ENCODE peak calls at places on chromosomes 1 and 21, in ten cellular contexts. J, E, X, I, P, M, T, O, C and V are unnamed samples. For H3K4me1, the result is how much of the 10 kb centered on the place peaks cover.

GRCh38 chr1:216600730-216601426 is 122.4 kb downstream of the ESRRG start:
- DNase-seq in T (peak), J (peak), I (peak), P (peak), M (peak), E (peak), O (peak), X (no peak), C (peak), V (no peak)

GRCh38 chr1:24501371-24502167 is 1.1 kb upstream of the RCAN3 start:
- DNase-seq in O (peak), T (peak), J (no peak), C (peak), X (peak), E (no peak), I (peak), P (no peak), M (no peak), V (no peak)

GRCh38 chr21:26388731-26389231 is 184.3 kb downstream of the CYYR1 start:
- DNase-seq in T (peak), C (no peak), E (no peak), P (no peak), M (no peak), I (no peak), O (no peak), X (no peak), J (peak), V (no peak)

GRCh38 chr1:214310777-214311690 is 30.1 kb downstream of the SMYD2 start:
- DNase-seq in C (no peak), E (no peak), J (no peak), X (no peak), I (no peak), M (no peak), O (no peak), P (no peak), T (no peak), V (no peak)

GRCh38 chr1:111660204-111661150 is 40.9 kb downstream of the RAP1A start:
- DNase-seq in C (no peak), T (no peak), X (no peak), M (no peak), J (peak), E (no peak), I (no peak), P (no peak), O (no peak), V (no peak)

GRCh38 chr1:14149431-14149830 is 449.1 kb upstream of the KAZN start:
- DNase-seq in X (no peak), M (no peak), I (peak), P (no peak), O (no peak), T (peak), J (no peak), C (no peak), E (no peak), V (no peak)

GRCh38 chr1:1083181-1084027 is 9.3 kb upstream of the RNF223 start:
- DNase-seq in M (peak), I (no peak), P (no peak), X (no peak), O (no peak), E (peak), J (no peak), C (no peak), T (no peak), V (no peak)

GRCh38 chr1:11790880-11791715 is 14.7 kb downstream of the MTHFR start:
- DNase-seq in T (peak), I (no peak), J (peak), P (peak), O (peak), E (peak), M (peak), X (no peak), C (peak), V (no peak)

GRCh38 chr21:15028186-15028585 is 36.6 kb downstream of the NRIP1 start:
- DNase-seq in E (no peak), I (no peak), P (no peak), M (no peak), O (no peak), T (no peak), C (no peak), J (no peak), X (no peak), V (no peak)

GRCh38 chr1:31714442-31715096 is 10.8 kb upstream of the COL16A1 start:
- DNase-seq in T (peak), O (peak), M (peak), I (peak), J (peak), P (peak), E (peak), X (no peak), C (peak), V (no peak)

GRCh38 chr1:235650341-235651169 is 971 bp upstream of the GNG4 start:
- DNase-seq in O (peak), I (peak), J (no peak), E (no peak), T (no peak), M (no peak), P (no peak), X (no peak), C (no peak), V (no peak)

GRCh38 chr1:235646463-235646862 is 3.1 kb downstream of the GNG4 start:
- DNase-seq in M (no peak), O (no peak), X (no peak), C (no peak), T (no peak), I (no peak), P (no peak), E (no peak), J (no peak), V (no peak)

GRCh38 chr1:235648954-235649721 is 446 bp downstream of the GNG4 start:
- DNase-seq in I (peak), C (peak), X (peak), O (peak), T (no peak), J (peak), E (peak), P (peak), M (peak), V (peak)

GRCh38 chr1:235649722-235650163 is at the start of gene GNG4:
- DNase-seq in X (peak), I (peak), E (no peak), J (no peak), O (no peak), T (no peak), C (peak), P (no peak), M (no peak), V (no peak)

GRCh38 chr1:235648407-235648907 is 1.1 kb downstream of the GNG4 start:
- DNase-seq in O (peak), J (no peak), E (no peak), P (no peak), I (peak), X (no peak), T (no peak), C (peak), M (no peak), V (no peak)
- H3K4me3 ChIP-seq in O (peak), J (no peak), E (no peak), P (peak), I (peak), X (no peak), T (peak), C (peak), M (peak), V (peak)

GRCh38 chr1:56065729-56066128 is 513.6 kb downstream of the PLPP3 start:
- DNase-seq in X (no peak), C (no peak), T (no peak), E (no peak), I (no peak), O (no peak), P (no peak), M (no peak), J (no peak), V (no peak)
- H3K4me1 ChIP-seq in X (under half), C (under half), T (under half), E (under half), I (under half), O (under half), P (under half), M (under half), J (under half), V (under half)

GRCh38 chr1:196650403-196650802 is 1.4 kb upstream of the CFH start:
- DNase-seq in O (no peak), T (no peak), P (no peak), M (no peak), C (no peak), J (no peak), X (no peak), E (no peak), I (peak), V (no peak)
- H3K4me3 ChIP-seq in O (no peak), T (no peak), P (no peak), M (no peak), C (no peak), J (no peak), X (no peak), E (no peak), I (no peak), V (no peak)

GRCh38 chr1:244657421-244657820 is 4.5 kb downstream of the DESI2 start:
- DNase-seq in C (no peak), O (no peak), J (no peak), I (no peak), M (no peak), T (no peak), E (no peak), P (no peak), X (no peak), V (no peak)

GRCh38 chr1:244652699-244653438 is at the start of gene DESI2:
- DNase-seq in E (peak), O (peak), M (peak), I (peak), C (peak), T (peak), X (peak), P (peak), J (peak), V (peak)

GRCh38 chr1:244654284-244655038 is 1.5 kb downstream of the DESI2 start:
- DNase-seq in M (no peak), O (no peak), E (no peak), C (no peak), J (peak), X (no peak), I (no peak), T (no peak), P (no peak), V (no peak)

GRCh38 chr1:244653439-244654283 is 735 bp downstream of the DESI2 start:
- DNase-seq in X (no peak), J (peak), P (no peak), C (no peak), E (peak), I (peak), M (no peak), T (peak), O (peak), V (no peak)

DNA sequence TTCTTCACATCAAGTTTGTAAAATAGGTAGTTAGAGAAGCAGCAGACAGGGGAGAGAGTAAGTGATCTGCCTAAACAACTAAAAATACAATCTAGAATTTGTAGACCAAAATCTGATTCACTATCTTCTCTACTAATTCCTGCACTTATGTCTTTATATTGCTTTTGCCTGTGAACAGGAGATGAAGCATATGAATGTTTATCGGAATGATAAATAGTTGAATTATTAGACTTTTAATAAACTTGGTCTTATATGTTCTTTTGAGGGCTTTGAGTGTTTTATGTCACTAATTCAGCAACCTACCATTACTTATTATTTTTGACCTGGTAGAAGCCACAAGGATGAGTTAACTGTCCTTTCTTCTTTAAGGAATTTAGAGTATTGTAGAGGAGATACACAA is 2.3 kb downstream of the DESI2 start:
- DNase-seq in X (no peak), C (no peak), P (no peak), O (no peak), E (no peak), T (no peak), J (no peak), M (no peak), I (no peak), V (no peak)
- H3K4me1 ChIP-seq in X (under half), C (under half), P (under half), O (under half), E (under half), T (under half), J (under half), M (under half), I (under half), V (under half)

DNA sequence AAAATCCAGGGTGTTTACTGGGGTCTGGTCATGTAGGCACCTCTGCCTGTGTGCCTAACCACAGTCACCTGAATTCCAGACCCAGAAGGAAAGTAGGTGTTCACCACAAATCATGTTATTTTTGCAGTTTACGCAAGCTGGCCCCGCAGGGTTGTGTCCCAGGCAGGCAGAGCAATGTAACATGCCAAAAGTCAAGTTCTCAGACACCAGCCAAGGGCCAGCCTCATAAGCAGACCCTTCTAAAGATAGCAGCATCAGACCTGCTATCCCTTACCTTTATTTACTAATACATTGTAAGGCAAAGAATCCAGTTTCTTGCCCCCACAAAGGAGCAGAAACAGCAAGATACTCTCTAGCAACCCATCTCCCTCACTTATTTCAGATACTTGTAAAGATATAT is 83.0 kb downstream of the GPR161 start:
- DNase-seq in X (no peak), M (no peak), C (no peak), I (peak), T (no peak), O (no peak), J (no peak), P (no peak), E (no peak), V (no peak)
- H3K4me3 ChIP-seq in X (no peak), M (no peak), C (no peak), I (no peak), T (no peak), O (no peak), J (no peak), P (no peak), E (no peak), V (no peak)

DNA sequence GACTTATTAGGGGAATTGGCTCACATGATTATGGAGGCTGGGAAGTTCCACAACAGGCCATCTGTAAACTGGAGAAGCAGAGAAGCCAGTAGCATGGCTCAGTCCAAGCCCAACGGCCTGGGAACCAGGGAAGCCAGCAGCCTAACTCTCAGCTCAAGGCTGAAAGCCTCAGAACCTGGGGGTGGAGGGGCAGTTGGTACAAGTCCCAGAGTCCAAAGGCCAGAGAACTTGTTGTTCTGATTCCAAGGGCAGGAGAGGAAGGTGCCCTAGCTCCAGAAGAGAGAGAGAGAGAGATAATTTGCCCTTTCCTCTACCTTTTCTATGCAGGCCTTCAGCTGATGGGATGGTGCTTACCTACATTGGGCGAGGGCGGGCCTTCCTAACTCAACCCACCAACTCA is 55.3 kb downstream of the MAN1C1 start:
- DNase-seq in J (no peak), P (no peak), X (no peak), E (peak), T (no peak), I (no peak), C (no peak), M (no peak), O (no peak), V (no peak)
- H3K4me1 ChIP-seq in J (under half), P (under half), X (half or more), E (under half), T (under half), I (under half), C (under half), M (under half), O (under half), V (half or more)

GRCh38 chr1:173122344-173122880 is 71.7 kb upstream of the TNFSF18 start:
- DNase-seq in X (no peak), T (no peak), J (peak), P (no peak), M (no peak), C (no peak), E (no peak), O (no peak), I (no peak), V (no peak)

GRCh38 chr1:173118404-173118803 is 67.7 kb upstream of the TNFSF18 start:
- DNase-seq in M (no peak), C (no peak), E (no peak), T (no peak), X (no peak), O (no peak), P (no peak), I (no peak), J (no peak), V (no peak)

GRCh38 chr1:173127369-173128307 is 76.9 kb upstream of the TNFSF18 start:
- DNase-seq in J (no peak), M (no peak), P (no peak), X (no peak), T (no peak), O (no peak), C (no peak), E (no peak), I (no peak), V (no peak)

GRCh38 chr1:173126421-173126820 is 75.7 kb upstream of the TNFSF18 start:
- DNase-seq in P (no peak), C (no peak), O (no peak), J (peak), T (no peak), E (no peak), X (no peak), M (no peak), I (no peak), V (no peak)

DNA sequence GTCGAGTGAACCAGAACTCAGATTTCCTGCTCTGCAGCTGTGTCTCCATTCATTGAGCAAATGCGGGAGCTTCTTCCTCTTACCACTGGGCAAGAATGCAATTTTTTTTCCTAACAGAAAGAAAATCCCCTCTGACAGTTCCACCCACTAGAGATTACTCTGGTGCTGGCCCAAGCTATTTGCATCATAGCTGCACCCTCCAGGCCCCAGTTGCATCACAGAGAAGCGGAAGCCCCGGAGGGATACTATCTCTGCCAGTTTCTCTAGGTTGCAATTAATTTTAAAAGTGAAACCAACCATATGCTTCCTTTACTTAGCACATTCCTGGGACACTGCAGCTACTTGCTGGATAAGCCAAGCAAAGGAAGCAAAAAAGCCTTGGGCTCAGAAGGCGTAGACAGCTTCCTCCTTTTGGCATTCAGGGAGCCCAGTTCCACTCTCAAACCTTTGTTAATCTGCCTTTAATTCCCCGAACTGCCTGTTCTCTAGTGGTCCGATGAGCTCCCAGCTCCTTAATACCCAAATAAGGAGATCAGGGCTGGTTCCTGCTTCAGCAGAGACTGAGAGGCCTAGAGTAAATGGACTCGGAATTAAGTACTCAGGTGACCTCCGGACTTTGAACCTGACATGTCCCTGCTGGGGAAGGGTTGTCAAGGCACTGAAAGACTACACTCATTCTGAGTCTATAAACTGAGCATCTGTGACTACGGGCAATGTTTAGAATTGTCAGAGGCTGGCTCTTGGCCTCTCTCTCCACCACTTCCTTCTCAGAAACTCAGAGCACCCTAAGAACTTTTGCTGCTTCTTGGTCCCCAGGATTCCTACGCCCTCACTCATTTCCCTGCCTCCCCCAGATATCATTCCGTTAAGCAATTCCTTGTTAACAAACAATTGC is 72.5 kb upstream of the TNFSF18 start:
- DNase-seq in P (peak), C (peak), M (peak), E (peak), J (peak), T (peak), I (peak), X (no peak), O (peak), V (no peak)
- H3K4me3 ChIP-seq in P (peak), C (peak), M (peak), E (peak), J (peak), T (no peak), I (peak), X (no peak), O (no peak), V (no peak)